ENCODE peak calls at places on chromosomes 1 and 21, in four cellular contexts. One of them, this sample, is unnamed.

GRCh38 chr1:10596780-10597179 is 122.0 kb downstream of the PEX14 start:
- DNase-seq in AG04450: no peak
- DNase-seq in HEK293T: no peak
- DNase-seq in colonic mucosa: no peak
- DNase-seq in this sample: no peak

GRCh38 chr1:117683571-117684285 is 77.9 kb downstream of the TENT5C start:
- DNase-seq in AG04450: no peak
- DNase-seq in HEK293T: no peak
- DNase-seq in colonic mucosa: no peak
- DNase-seq in this sample: no peak

GRCh38 chr1:42926235-42926869 is 32.3 kb downstream of the SLC2A1 start:
- DNase-seq in AG04450: no peak
- DNase-seq in HEK293T: no peak
- DNase-seq in colonic mucosa: no peak
- DNase-seq in this sample: no peak

GRCh38 chr21:45102391-45102932 is 28.1 kb downstream of the ADARB1 start:
- DNase-seq in AG04450: no peak
- DNase-seq in HEK293T: no peak
- DNase-seq in colonic mucosa: peak; percentile 61
- DNase-seq in this sample: no peak

GRCh38 chr1:29811727-29812396 is 575.5 kb downstream of the PTPRU start:
- DNase-seq in AG04450: no peak
- DNase-seq in HEK293T: no peak
- DNase-seq in colonic mucosa: no peak
- DNase-seq in this sample: no peak

GRCh38 chr1:6486433-6487011 is 4.9 kb downstream of the PLEKHG5 start:
- DNase-seq in AG04450: peak; percentile 53
- DNase-seq in HEK293T: peak; percentile 86
- DNase-seq in colonic mucosa: peak; percentile 92
- DNase-seq in this sample: peak; percentile 94

GRCh38 chr21:42154237-42155044 is 64.5 kb upstream of the ABCG1 start:
- DNase-seq in AG04450: no peak
- DNase-seq in HEK293T: no peak
- DNase-seq in colonic mucosa: no peak
- DNase-seq in this sample: no peak

GRCh38 chr1:4220362-4220761 is 320.3 kb upstream of the C1orf174 start:
- DNase-seq in AG04450: no peak
- DNase-seq in HEK293T: no peak
- DNase-seq in colonic mucosa: no peak
- DNase-seq in this sample: no peak

GRCh38 chr1:57111210-57111609 is 145.4 kb upstream of the C8B start:
- DNase-seq in AG04450: no peak
- DNase-seq in HEK293T: no peak
- DNase-seq in colonic mucosa: no peak
- DNase-seq in this sample: peak; percentile 13

GRCh38 chr1:38608202-38608864 is 251.2 kb downstream of the RRAGC start:
- DNase-seq in AG04450: no peak
- DNase-seq in HEK293T: peak; percentile 77
- DNase-seq in colonic mucosa: no peak
- DNase-seq in this sample: peak; percentile 50

GRCh38 chr1:114620419-114620818 is 39.0 kb upstream of the BCAS2 start:
- DNase-seq in AG04450: no peak
- DNase-seq in HEK293T: no peak
- DNase-seq in colonic mucosa: no peak
- DNase-seq in this sample: no peak

GRCh38 chr1:228463559-228464455 is 23.4 kb upstream of the RNF187 start:
- DNase-seq in AG04450: no peak
- DNase-seq in HEK293T: no peak
- DNase-seq in colonic mucosa: peak; percentile 37
- DNase-seq in this sample: peak; percentile 34

GRCh38 chr1:16163882-16164820 is 8.3 kb upstream of the EPHA2 start:
- DNase-seq in AG04450: peak; percentile 91
- DNase-seq in HEK293T: no peak
- DNase-seq in colonic mucosa: no peak
- DNase-seq in this sample: peak; percentile 87

GRCh38 chr1:116725798-116726197 is 28.4 kb upstream of the CD2 start:
- DNase-seq in AG04450: no peak
- DNase-seq in HEK293T: no peak
- DNase-seq in colonic mucosa: no peak
- DNase-seq in this sample: no peak

GRCh38 chr1:26696191-26696644 is 403 bp downstream of the ARID1A start:
- DNase-seq in AG04450: no peak
- DNase-seq in HEK293T: peak; percentile 16
- DNase-seq in colonic mucosa: no peak
- DNase-seq in this sample: no peak

GRCh38 chr1:31396633-31397351 is 16.2 kb upstream of the SERINC2 start:
- DNase-seq in AG04450: peak; percentile 81
- DNase-seq in HEK293T: no peak
- DNase-seq in colonic mucosa: no peak
- DNase-seq in this sample: no peak

GRCh38 chr1:180228648-180229482 is 1.2 kb upstream of the LHX4 start:
- DNase-seq in AG04450: no peak
- DNase-seq in HEK293T: peak; percentile 51
- DNase-seq in colonic mucosa: no peak
- DNase-seq in this sample: no peak

GRCh38 chr1:19338323-19338762 is 26.2 kb downstream of the SLC66A1 start:
- DNase-seq in AG04450: no peak
- DNase-seq in HEK293T: peak; percentile 68
- DNase-seq in colonic mucosa: peak; percentile 47
- DNase-seq in this sample: peak; percentile 66

GRCh38 chr21:41164981-41165650 is 2.8 kb upstream of the BACE2 start:
- DNase-seq in AG04450: no peak
- DNase-seq in HEK293T: no peak
- DNase-seq in colonic mucosa: peak; percentile 80
- DNase-seq in this sample: peak; percentile 75

GRCh38 chr1:41957568-41957967 is 38.8 kb upstream of the HIVEP3 start:
- DNase-seq in AG04450: no peak
- DNase-seq in HEK293T: no peak
- DNase-seq in colonic mucosa: no peak
- DNase-seq in this sample: no peak

GRCh38 chr1:25167269-25168192 is 64.8 kb downstream of the SYF2 start:
- DNase-seq in AG04450: no peak
- DNase-seq in HEK293T: no peak
- DNase-seq in colonic mucosa: peak; percentile 45
- DNase-seq in this sample: peak; percentile 43

GRCh38 chr1:10467078-10467477 is 5.3 kb downstream of the DFFA start:
- DNase-seq in AG04450: no peak
- DNase-seq in HEK293T: no peak
- DNase-seq in colonic mucosa: no peak
- DNase-seq in this sample: no peak

GRCh38 chr21:30831194-30831765 is 1.7 kb upstream of the KRTAP7-1 start:
- DNase-seq in AG04450: no peak
- DNase-seq in HEK293T: peak; percentile 26
- DNase-seq in colonic mucosa: peak; percentile 22
- DNase-seq in this sample: peak; percentile 29

GRCh38 chr1:34984435-34985062 is 598 bp downstream of the TMEM35B start:
- DNase-seq in AG04450: no peak
- DNase-seq in HEK293T: no peak
- DNase-seq in colonic mucosa: peak; percentile 43
- DNase-seq in this sample: peak; percentile 26

GRCh38 chr1:16162163-16162822 is 6.4 kb upstream of the EPHA2 start:
- DNase-seq in AG04450: no peak
- DNase-seq in HEK293T: no peak
- DNase-seq in colonic mucosa: peak; percentile 62
- DNase-seq in this sample: peak; percentile 58

GRCh38 chr1:31063636-31064035 is 1.9 kb downstream of the PUM1 start:
- DNase-seq in AG04450: no peak
- DNase-seq in HEK293T: no peak
- DNase-seq in colonic mucosa: no peak
- DNase-seq in this sample: no peak

GRCh38 chr1:8423134-8423701 is 105.3 kb downstream of the SLC45A1 start:
- DNase-seq in AG04450: no peak
- DNase-seq in HEK293T: peak; percentile 29
- DNase-seq in colonic mucosa: no peak
- DNase-seq in this sample: peak; percentile 16

GRCh38 chr1:212162635-212163034 is 122.6 kb upstream of the PPP2R5A start:
- DNase-seq in AG04450: peak; percentile 57
- DNase-seq in HEK293T: no peak
- DNase-seq in colonic mucosa: no peak
- DNase-seq in this sample: no peak